ENCODE peak calls at places on chromosomes 16 and 17, in nine cellular contexts. Y, G, U, S, C, T, B, F and N are unnamed samples.

GRCh38 chr16:525520-526180 is 1.9 kb upstream of the CAPN15 start:
- DNase-seq in S (peak; percentile 81), U (no peak), F (no peak), G (peak; percentile 97), Y (peak; percentile 92), C (peak; percentile 83), T (peak; percentile 96), B (peak; percentile 15), N (peak; percentile 85)

GRCh38 chr17:50056961-50057330 is 1.0 kb downstream of the ITGA3 start:
- DNase-seq in S (peak; percentile 54), U (peak; percentile 49), C (peak; percentile 78), F (no peak), B (no peak), G (peak; percentile 56), Y (peak; percentile 70), T (peak; percentile 76), N (peak; percentile 73)

GRCh38 chr16:2468142-2468724 is 2.9 kb upstream of the NTN3 start:
- DNase-seq in C (peak; percentile 53), G (no peak), F (no peak), U (peak; percentile 62), B (no peak), S (no peak), T (peak; percentile 40), Y (peak; percentile 43), N (no peak)

GRCh38 chr16:59164461-59164860 is 430.3 kb upstream of the GOT2 start:
- DNase-seq in B (no peak), Y (peak; percentile 2), S (no peak), F (no peak), U (peak; percentile 41), C (no peak), G (no peak), T (no peak), N (no peak)

GRCh38 chr17:56021681-56022205 is 131.5 kb upstream of the ANKFN1 start:
- DNase-seq in G (no peak), U (no peak), F (no peak), B (no peak), S (no peak), C (no peak), Y (no peak), T (no peak), N (no peak)

GRCh38 chr17:65985571-65985970 is 206.4 kb downstream of the CEP112 start:
- DNase-seq in T (peak; percentile 7), F (no peak), U (no peak), G (no peak), C (no peak), B (no peak), Y (no peak), S (no peak), N (no peak)

GRCh38 chr16:83351846-83352245 is 455.9 kb upstream of the HSBP1 start:
- DNase-seq in C (peak; percentile 23), G (no peak), S (no peak), T (peak; percentile 22), F (no peak), U (no peak), B (no peak), Y (peak; percentile 81), N (no peak)

GRCh38 chr17:55734128-55734781 is 11.6 kb upstream of the TMEM100 start:
- DNase-seq in U (peak; percentile 49), C (no peak), T (peak; percentile 72), B (no peak), F (no peak), Y (no peak), S (peak; percentile 70), G (no peak), N (no peak)

GRCh38 chr17:77379837-77380236 is 239.1 kb downstream of the SEC14L1 start:
- DNase-seq in F (no peak), T (no peak), C (no peak), Y (no peak), S (no peak), G (no peak), U (no peak), B (no peak), N (no peak)

GRCh38 chr16:14263011-14263410 is 191.9 kb downstream of the MRTFB start:
- DNase-seq in G (no peak), S (no peak), Y (no peak), T (no peak), U (no peak), F (no peak), B (no peak), C (no peak), N (no peak)

GRCh38 chr16:4375717-4376116 is 4.1 kb downstream of the VASN start:
- DNase-seq in U (peak; percentile 1), F (no peak), S (no peak), T (peak; percentile 74), Y (peak; percentile 61), B (no peak), C (peak; percentile 69), G (no peak), N (peak; percentile 10)

GRCh38 chr17:76119409-76120371 is 16.1 kb upstream of the EXOC7 start:
- DNase-seq in Y (no peak), U (no peak), T (no peak), B (no peak), G (no peak), S (no peak), F (no peak), C (no peak), N (no peak)